ENCODE peak calls at places on chromosomes 1 and 21, in eight cellular contexts. P is fibroblast of mammary gland; M is ELR; F is NCI-H2107; L is pons; G is heart left ventricle; V is activated naive CD4-positive, alpha-beta T cell treated with anti-CD3 and anti-CD28 coated beads, Interleukin-2, amount 50 U/mL, for 16 hours; A is kidney tubule cell. J is an unnamed sample.

GRCh38 chr21:46079357-46080170 is 18.3 kb upstream of the COL6A2 start:
- DNase-seq in L (no peak), A (no peak), F (no peak), P (peak), G (peak), V (no peak), M (peak), J (no peak)

GRCh38 chr1:155175281-155175926 is 1.8 kb downstream of the TRIM46 start:
- DNase-seq in M (no peak), F (no peak), G (no peak), P (no peak), L (peak), V (no peak), A (no peak), J (no peak)

GRCh38 chr1:202016022-202016624 is 5.7 kb downstream of the ELF3 start:
- DNase-seq in P (no peak), G (no peak), M (no peak), A (peak), F (no peak), L (no peak), V (no peak), J (no peak)

GRCh38 chr21:42411891-42412635 is 8.4 kb downstream of the UBASH3A start:
- DNase-seq in M (no peak), V (no peak), F (no peak), A (no peak), P (no peak), L (no peak), G (no peak), J (no peak)

GRCh38 chr1:50582346-50582745 is 159.1 kb upstream of the DMRTA2 start:
- DNase-seq in V (no peak), P (no peak), G (no peak), L (no peak), A (no peak), F (no peak), M (no peak), J (no peak)

GRCh38 chr1:100115524-100115923 is 17.2 kb downstream of the SASS6 start:
- DNase-seq in G (no peak), M (no peak), P (no peak), L (no peak), F (no peak), V (no peak), A (no peak), J (no peak)

GRCh38 chr1:229370601-229371021 is 27.8 kb upstream of the CCSAP start:
- DNase-seq in V (no peak), G (peak), F (peak), M (no peak), P (no peak), A (no peak), L (peak), J (no peak)

GRCh38 chr1:170698711-170699275 is 34.9 kb downstream of the PRRX1 start:
- DNase-seq in F (no peak), G (no peak), A (no peak), V (no peak), M (no peak), P (peak), L (peak), J (no peak)

GRCh38 chr21:39007532-39007931 is 175.7 kb downstream of the PSMG1 start:
- DNase-seq in G (no peak), M (no peak), V (no peak), L (no peak), A (no peak), F (no peak), P (no peak), J (no peak)

GRCh38 chr1:207319207-207319606 is 2.3 kb upstream of the CD55 start:
- DNase-seq in G (no peak), P (no peak), L (no peak), V (no peak), M (no peak), A (no peak), F (no peak), J (no peak)

GRCh38 chr1:184517130-184517529 is 130.3 kb downstream of the C1orf21 start:
- DNase-seq in P (no peak), V (no peak), F (no peak), M (no peak), G (no peak), L (no peak), A (no peak), J (no peak)

GRCh38 chr1:230067871-230068814 is 1.1 kb downstream of the GALNT2 start:
- DNase-seq in G (peak), F (no peak), M (peak), P (no peak), V (peak), A (peak), L (peak), J (no peak)